ENCODE peak calls at places on chromosomes 16 and 17, in four cellular contexts. One of them, this sample, is unnamed.

GRCh38 chr17:67624886-67625656 is 92.7 kb upstream of the NOL11 start:
- DNase-seq in HepG2: no peak
- DNase-seq in K562: no peak
- DNase-seq in IMR-90: no peak
- DNase-seq in this sample: no peak

GRCh38 chr16:58507963-58508670 is 7.2 kb upstream of the SETD6 start:
- DNase-seq in IMR-90: no peak
- DNase-seq in HepG2: no peak
- DNase-seq in K562: no peak
- DNase-seq in this sample: no peak

GRCh38 chr17:55005520-55005919 is 37.0 kb downstream of the STXBP4 start:
- DNase-seq in K562: peak; percentile 14
- DNase-seq in HepG2: peak; percentile 40
- DNase-seq in IMR-90: peak; percentile 12
- DNase-seq in this sample: peak; percentile 58

GRCh38 chr17:76812248-76812647 is 56.0 kb upstream of the MGAT5B start:
- DNase-seq in HepG2: no peak
- DNase-seq in IMR-90: no peak
- DNase-seq in K562: no peak
- DNase-seq in this sample: no peak

GRCh38 chr16:56332464-56333079 is 92.8 kb downstream of the AMFR start:
- DNase-seq in HepG2: peak; percentile 78
- DNase-seq in IMR-90: peak; percentile 45
- DNase-seq in K562: peak; percentile 62
- DNase-seq in this sample: peak; percentile 79

GRCh38 chr16:2519711-2520080 is 475 bp upstream of the AMDHD2 start:
- DNase-seq in IMR-90: no peak
- DNase-seq in K562: no peak
- DNase-seq in HepG2: no peak
- DNase-seq in this sample: no peak

GRCh38 chr17:58089111-58089510 is 5.9 kb downstream of the DYNLL2 start:
- DNase-seq in K562: no peak
- DNase-seq in IMR-90: no peak
- DNase-seq in HepG2: no peak
- DNase-seq in this sample: no peak

GRCh38 chr17:83055911-83056582 is 23.4 kb upstream of the METRNL start:
- DNase-seq in K562: no peak
- DNase-seq in HepG2: peak; percentile 45
- DNase-seq in IMR-90: peak; percentile 92
- DNase-seq in this sample: peak; percentile 41

GRCh38 chr16:78665373-78665772 is 565.9 kb downstream of the WWOX start:
- DNase-seq in HepG2: no peak
- DNase-seq in IMR-90: no peak
- DNase-seq in K562: no peak
- DNase-seq in this sample: no peak

GRCh38 chr17:74513987-74514631 is 17.2 kb downstream of the CD300LB start:
- DNase-seq in IMR-90: peak; percentile 31
- DNase-seq in HepG2: peak; percentile 40
- DNase-seq in K562: peak; percentile 32
- DNase-seq in this sample: peak; percentile 55

GRCh38 chr17:31859487-31860008 is 504 bp upstream of the COPRS start:
- DNase-seq in HepG2: no peak
- DNase-seq in K562: no peak
- DNase-seq in IMR-90: no peak
- DNase-seq in this sample: no peak

GRCh38 chr16:19804538-19805323 is 79.9 kb downstream of the GPRC5B start:
- DNase-seq in IMR-90: no peak
- DNase-seq in K562: peak; percentile 7
- DNase-seq in HepG2: no peak
- DNase-seq in this sample: no peak

GRCh38 chr16:57752581-57753447 is 17.2 kb downstream of the KATNB1 start:
- DNase-seq in IMR-90: no peak
- DNase-seq in HepG2: no peak
- DNase-seq in K562: no peak
- DNase-seq in this sample: no peak

GRCh38 chr16:84608281-84608680 is 9.6 kb downstream of the COTL1 start:
- DNase-seq in HepG2: no peak
- DNase-seq in IMR-90: no peak
- DNase-seq in K562: no peak
- DNase-seq in this sample: no peak

GRCh38 chr16:48295493-48296281 is 48.3 kb upstream of the ABCC11 start:
- DNase-seq in IMR-90: no peak
- DNase-seq in HepG2: no peak
- DNase-seq in K562: no peak
- DNase-seq in this sample: no peak

GRCh38 chr16:68250951-68251350 is 5.8 kb downstream of the PLA2G15 start:
- DNase-seq in IMR-90: no peak
- DNase-seq in HepG2: no peak
- DNase-seq in K562: no peak
- DNase-seq in this sample: no peak
- H3K4me1 ChIP-seq in IMR-90: peaks cover 10% of the 10 kb centered on the region
- H3K4me1 ChIP-seq in HepG2: peaks cover 46% of the 10 kb centered on the region
- H3K4me1 ChIP-seq in K562: peaks cover 17% of the 10 kb centered on the region
- H3K4me1 ChIP-seq in this sample: peaks cover 3% of the 10 kb centered on the region

DNA sequence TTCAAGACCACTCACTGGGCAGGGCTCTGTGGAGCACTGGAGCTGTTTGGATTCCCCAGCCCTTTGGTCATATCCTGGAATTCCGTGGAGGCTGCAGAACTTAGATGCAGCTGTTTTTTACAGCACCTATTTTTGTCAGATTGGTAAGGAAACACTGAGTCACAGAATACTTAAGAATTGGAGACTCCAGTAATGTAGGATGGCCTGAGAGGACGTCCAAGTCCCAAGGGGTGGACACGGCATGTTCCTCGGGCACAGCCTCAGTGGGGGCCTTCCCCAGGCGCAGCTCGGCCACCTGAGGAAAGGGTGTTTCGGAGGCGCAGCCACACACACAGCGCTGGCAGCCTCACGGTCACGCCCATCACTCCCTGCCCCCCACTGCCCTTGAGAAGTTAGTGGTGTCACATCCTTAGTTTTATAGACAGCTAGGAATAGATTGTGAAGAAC is 14.8 kb downstream of the PLD6 start:
- DNase-seq in K562: no peak
- DNase-seq in HepG2: no peak
- DNase-seq in IMR-90: peak; percentile 88
- DNase-seq in this sample: no peak
- TF ChIP-seq MAZ in K562: no peak
- TF ChIP-seq MAZ in HepG2: no peak
- TF ChIP-seq MAZ in IMR-90: no peak
- TF ChIP-seq MAZ in this sample: no peak

DNA sequence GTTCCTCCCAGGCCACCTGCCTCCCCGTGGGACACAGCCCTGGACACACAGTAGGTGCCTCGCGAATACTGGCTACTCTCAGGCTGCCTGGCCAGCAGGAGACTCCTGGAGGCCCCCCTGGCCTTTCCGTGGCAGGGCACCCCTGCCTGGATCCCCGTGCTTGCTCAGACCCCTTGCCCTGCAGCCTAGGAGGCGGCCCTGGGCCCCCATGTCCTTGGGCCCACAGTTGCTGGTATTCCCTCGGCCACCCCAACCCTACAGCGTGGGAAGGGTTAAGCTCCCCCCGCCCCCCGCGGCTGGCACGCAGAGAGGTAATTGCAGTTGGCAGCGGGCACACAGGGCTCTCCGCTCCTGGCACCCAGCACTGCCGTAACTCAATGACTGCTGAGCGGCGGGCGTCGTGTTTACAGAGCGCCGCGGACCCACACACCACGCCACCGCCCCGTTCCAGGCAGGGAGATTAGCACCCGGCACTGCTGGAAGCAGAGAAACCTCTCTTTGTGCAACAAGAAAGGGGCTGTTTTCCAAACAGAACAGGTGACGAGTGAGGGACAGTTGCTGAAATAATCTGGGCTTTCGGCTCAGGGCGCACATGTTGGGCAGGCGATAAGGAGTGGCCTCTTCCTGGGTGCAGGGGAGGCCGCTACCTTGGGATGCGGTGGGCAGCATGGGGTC is 32.3 kb downstream of the BAHCC1 start:
- DNase-seq in K562: no peak
- DNase-seq in IMR-90: no peak
- DNase-seq in HepG2: no peak
- DNase-seq in this sample: no peak
- H3K4me1 ChIP-seq in K562: no peaks in the 10 kb centered on the region
- H3K4me1 ChIP-seq in IMR-90: peaks cover 25% of the 10 kb centered on the region
- H3K4me1 ChIP-seq in HepG2: peaks cover 19% of the 10 kb centered on the region
- H3K4me1 ChIP-seq in this sample: peaks cover 54% of the 10 kb centered on the region

GRCh38 chr16:22161999-22162657 is at the start of gene SDR42E2:
- DNase-seq in K562: peak; percentile 90
- DNase-seq in IMR-90: no peak
- DNase-seq in HepG2: no peak
- DNase-seq in this sample: peak; percentile 38

GRCh38 chr16:22165508-22166285 is 3.4 kb downstream of the SDR42E2 start:
- DNase-seq in IMR-90: no peak
- DNase-seq in HepG2: no peak
- DNase-seq in K562: no peak
- DNase-seq in this sample: no peak

GRCh38 chr16:22164482-22164881 is 2.2 kb downstream of the SDR42E2 start:
- DNase-seq in HepG2: no peak
- DNase-seq in IMR-90: no peak
- DNase-seq in K562: no peak
- DNase-seq in this sample: no peak

GRCh38 chr16:22162658-22163009 is 328 bp downstream of the SDR42E2 start:
- DNase-seq in K562: no peak
- DNase-seq in HepG2: no peak
- DNase-seq in IMR-90: no peak
- DNase-seq in this sample: no peak

DNA sequence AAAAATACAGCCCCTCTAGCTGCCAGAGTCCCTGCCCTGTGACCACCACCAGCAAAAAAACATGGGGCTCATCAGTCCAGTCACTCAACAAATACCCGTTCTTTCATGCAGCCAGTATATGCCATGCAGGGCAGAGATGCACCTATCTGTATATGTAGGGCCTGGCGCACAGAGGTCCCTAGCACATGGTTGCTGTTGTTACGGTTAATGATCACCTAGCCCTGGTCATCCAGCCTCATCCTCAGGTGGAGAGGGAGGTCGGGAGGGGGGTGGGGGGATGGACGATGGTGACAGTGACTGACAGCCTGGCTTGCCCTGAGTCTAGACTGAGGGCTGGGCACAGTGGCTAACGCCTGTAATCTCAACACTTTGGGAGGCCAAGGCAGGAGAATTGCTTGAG is 1.5 kb downstream of the SDR42E2 start:
- DNase-seq in K562: no peak
- DNase-seq in HepG2: peak; percentile 62
- DNase-seq in IMR-90: no peak
- DNase-seq in this sample: no peak
- TF ChIP-seq MAZ in K562: no peak
- TF ChIP-seq MAZ in HepG2: no peak
- TF ChIP-seq MAZ in IMR-90: no peak
- TF ChIP-seq MAZ in this sample: no peak